ENCODE peak calls at places on chromosomes 4 and X, in nine cellular contexts. One of them, this sample, is unnamed.
A peak's percentile ranks its signal among the peaks of the same experiment; 100 is the strongest.

GRCh38 chrX:29143356-29143755 is 556.1 kb downstream of the IL1RAPL1 start:
- DNase-seq in neural progenitor cell: no peak
- DNase-seq in CD4-positive, CD25-positive, alpha-beta regulatory T cell: no peak
- DNase-seq in K562: no peak
- DNase-seq in SJSA1: no peak
- DNase-seq in fibroblast of lung: peak; percentile 60
- DNase-seq in CD4-positive, alpha-beta memory T cell: no peak
- DNase-seq in A549: no peak
- DNase-seq in thyroid gland: no peak
- DNase-seq in this sample: no peak

GRCh38 chr4:89305712-89306437 is 1.7 kb downstream of the GPRIN3 start:
- DNase-seq in neural progenitor cell: no peak
- DNase-seq in CD4-positive, CD25-positive, alpha-beta regulatory T cell: no peak
- DNase-seq in K562: no peak
- DNase-seq in SJSA1: no peak
- DNase-seq in fibroblast of lung: peak; percentile 56
- DNase-seq in CD4-positive, alpha-beta memory T cell: no peak
- DNase-seq in A549: peak; percentile 71
- DNase-seq in thyroid gland: no peak
- DNase-seq in this sample: no peak

GRCh38 chr4:55762815-55763214 is 56.8 kb upstream of the EXOC1L start:
- DNase-seq in neural progenitor cell: peak; percentile 75
- DNase-seq in CD4-positive, CD25-positive, alpha-beta regulatory T cell: no peak
- DNase-seq in K562: no peak
- DNase-seq in SJSA1: no peak
- DNase-seq in fibroblast of lung: peak; percentile 7
- DNase-seq in CD4-positive, alpha-beta memory T cell: no peak
- DNase-seq in A549: no peak
- DNase-seq in thyroid gland: no peak
- DNase-seq in this sample: no peak

GRCh38 chrX:129842510-129843208 is 1.0 kb downstream of the ZDHHC9 start:
- DNase-seq in neural progenitor cell: peak; percentile 14
- DNase-seq in CD4-positive, CD25-positive, alpha-beta regulatory T cell: no peak
- DNase-seq in K562: no peak
- DNase-seq in SJSA1: no peak
- DNase-seq in fibroblast of lung: peak; percentile 55
- DNase-seq in CD4-positive, alpha-beta memory T cell: no peak
- DNase-seq in A549: peak; percentile 12
- DNase-seq in thyroid gland: peak; percentile 29
- DNase-seq in this sample: no peak

GRCh38 chrX:97159916-97160800 is 276.4 kb downstream of the RPA4 start:
- DNase-seq in neural progenitor cell: peak; percentile 55
- DNase-seq in CD4-positive, CD25-positive, alpha-beta regulatory T cell: no peak
- DNase-seq in K562: no peak
- DNase-seq in SJSA1: no peak
- DNase-seq in fibroblast of lung: no peak
- DNase-seq in CD4-positive, alpha-beta memory T cell: no peak
- DNase-seq in A549: peak; percentile 67
- DNase-seq in thyroid gland: no peak
- DNase-seq in this sample: peak; percentile 1

GRCh38 chr4:665751-666435 is 8.2 kb downstream of the ATP5ME start:
- DNase-seq in neural progenitor cell: no peak
- DNase-seq in CD4-positive, CD25-positive, alpha-beta regulatory T cell: no peak
- DNase-seq in K562: no peak
- DNase-seq in SJSA1: no peak
- DNase-seq in fibroblast of lung: no peak
- DNase-seq in CD4-positive, alpha-beta memory T cell: no peak
- DNase-seq in A549: no peak
- DNase-seq in thyroid gland: peak; percentile 2
- DNase-seq in this sample: peak; percentile 24

GRCh38 chr4:89800527-89801103 is 36.3 kb downstream of the SNCA start:
- DNase-seq in neural progenitor cell: peak; percentile 33
- DNase-seq in CD4-positive, CD25-positive, alpha-beta regulatory T cell: no peak
- DNase-seq in K562: no peak
- DNase-seq in SJSA1: no peak
- DNase-seq in fibroblast of lung: peak; percentile 85
- DNase-seq in CD4-positive, alpha-beta memory T cell: no peak
- DNase-seq in A549: no peak
- DNase-seq in thyroid gland: no peak
- DNase-seq in this sample: peak; percentile 62

GRCh38 chr4:6463311-6464289 is 8.8 kb downstream of the PPP2R2C start:
- DNase-seq in neural progenitor cell: peak; percentile 28
- DNase-seq in CD4-positive, CD25-positive, alpha-beta regulatory T cell: no peak
- DNase-seq in K562: no peak
- DNase-seq in SJSA1: peak; percentile 16
- DNase-seq in fibroblast of lung: no peak
- DNase-seq in CD4-positive, alpha-beta memory T cell: no peak
- DNase-seq in A549: no peak
- DNase-seq in thyroid gland: no peak
- DNase-seq in this sample: no peak

GRCh38 chrX:115533485-115533884 is 27.5 kb upstream of the PLS3 start:
- DNase-seq in neural progenitor cell: no peak
- DNase-seq in CD4-positive, CD25-positive, alpha-beta regulatory T cell: no peak
- DNase-seq in K562: no peak
- DNase-seq in SJSA1: no peak
- DNase-seq in fibroblast of lung: no peak
- DNase-seq in CD4-positive, alpha-beta memory T cell: no peak
- DNase-seq in A549: no peak
- DNase-seq in thyroid gland: no peak
- DNase-seq in this sample: no peak

GRCh38 chr4:120964596-120964995 is 42.1 kb upstream of the PRDM5 start:
- DNase-seq in neural progenitor cell: peak; percentile 83
- DNase-seq in CD4-positive, CD25-positive, alpha-beta regulatory T cell: no peak
- DNase-seq in K562: no peak
- DNase-seq in SJSA1: no peak
- DNase-seq in fibroblast of lung: no peak
- DNase-seq in CD4-positive, alpha-beta memory T cell: no peak
- DNase-seq in A549: no peak
- DNase-seq in thyroid gland: no peak
- DNase-seq in this sample: no peak

GRCh38 chr4:150415213-150415612 is 166.7 kb upstream of the MAB21L2 start:
- DNase-seq in neural progenitor cell: no peak
- DNase-seq in CD4-positive, CD25-positive, alpha-beta regulatory T cell: no peak
- DNase-seq in K562: no peak
- DNase-seq in SJSA1: no peak
- DNase-seq in fibroblast of lung: peak; percentile 25
- DNase-seq in CD4-positive, alpha-beta memory T cell: no peak
- DNase-seq in A549: no peak
- DNase-seq in thyroid gland: no peak
- DNase-seq in this sample: no peak

GRCh38 chr4:6701371-6701770 is 7.7 kb downstream of the S100P start:
- DNase-seq in neural progenitor cell: peak; percentile 39
- DNase-seq in CD4-positive, CD25-positive, alpha-beta regulatory T cell: peak; percentile 18
- DNase-seq in K562: peak; percentile 38
- DNase-seq in SJSA1: no peak
- DNase-seq in fibroblast of lung: no peak
- DNase-seq in CD4-positive, alpha-beta memory T cell: peak; percentile 47
- DNase-seq in A549: peak; percentile 32
- DNase-seq in thyroid gland: no peak
- DNase-seq in this sample: no peak

DNA sequence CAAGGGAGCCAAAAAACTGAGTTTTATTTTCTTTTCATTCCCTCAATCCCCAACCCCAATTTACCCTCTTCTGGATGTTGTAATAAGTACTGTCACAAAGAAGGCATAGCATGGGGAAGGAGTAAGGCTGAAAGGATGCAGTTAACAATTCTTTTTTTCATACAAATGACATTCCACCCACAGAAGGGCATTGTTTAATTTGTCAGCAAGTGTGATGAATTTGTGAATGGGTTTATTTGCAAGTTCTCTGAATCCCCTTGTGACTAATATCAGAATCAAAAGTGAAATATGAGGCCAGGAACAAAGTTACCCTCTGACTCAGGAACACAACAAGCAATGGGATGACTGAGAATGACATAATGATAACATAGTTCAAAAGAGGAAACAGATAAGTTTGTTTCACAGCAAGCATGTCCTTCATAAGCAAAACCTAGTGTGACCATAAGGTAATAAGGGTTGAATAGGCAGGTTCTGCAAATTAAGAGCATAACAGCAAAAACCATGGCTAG is 2.1 kb downstream of the GEMIN8 start:
- DNase-seq in neural progenitor cell: no peak
- DNase-seq in CD4-positive, CD25-positive, alpha-beta regulatory T cell: no peak
- DNase-seq in K562: peak; percentile 9
- DNase-seq in SJSA1: no peak
- DNase-seq in fibroblast of lung: peak; percentile 88
- DNase-seq in CD4-positive, alpha-beta memory T cell: no peak
- DNase-seq in A549: peak; percentile 22
- DNase-seq in thyroid gland: no peak
- DNase-seq in this sample: no peak
- H3K27ac ChIP-seq in neural progenitor cell: no peak overlapping the region
- H3K27ac ChIP-seq in CD4-positive, CD25-positive, alpha-beta regulatory T cell: peak overlapping the region; percentile 33
- H3K27ac ChIP-seq in K562: peak overlapping the region; percentile 53
- H3K27ac ChIP-seq in SJSA1: peak overlapping the region; percentile 81
- H3K27ac ChIP-seq in fibroblast of lung: no peak overlapping the region
- H3K27ac ChIP-seq in CD4-positive, alpha-beta memory T cell: peak overlapping the region; percentile 88
- H3K27ac ChIP-seq in A549: no peak overlapping the region
- H3K27ac ChIP-seq in thyroid gland: no peak overlapping the region
- H3K27ac ChIP-seq in this sample: no peak overlapping the region

DNA sequence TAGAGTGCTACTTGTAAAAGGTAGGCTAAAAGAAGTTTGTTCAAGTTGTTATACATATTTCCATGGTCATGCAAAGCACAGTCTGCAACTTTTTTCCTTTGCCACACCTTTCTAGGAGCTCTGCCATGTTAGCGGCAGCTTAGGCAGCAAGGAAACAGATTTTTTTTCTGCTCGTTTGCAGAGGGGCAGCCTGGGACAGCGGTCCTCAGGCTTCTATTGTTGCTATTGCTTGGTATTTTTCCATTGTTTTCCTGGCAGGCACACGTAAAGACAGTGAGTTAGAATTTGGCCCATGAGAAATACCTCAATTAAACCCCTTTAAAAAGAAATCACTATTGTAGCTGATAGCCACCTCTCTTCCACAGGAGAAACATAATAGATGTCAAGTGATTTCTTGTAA is 391.4 kb downstream of the SH2D1A start:
- DNase-seq in neural progenitor cell: peak; percentile 25
- DNase-seq in CD4-positive, CD25-positive, alpha-beta regulatory T cell: no peak
- DNase-seq in K562: no peak
- DNase-seq in SJSA1: no peak
- DNase-seq in fibroblast of lung: no peak
- DNase-seq in CD4-positive, alpha-beta memory T cell: no peak
- DNase-seq in A549: no peak
- DNase-seq in thyroid gland: no peak
- DNase-seq in this sample: no peak
- H3K4me1 ChIP-seq in neural progenitor cell: peaks cover 15% of the 10 kb centered on the region
- H3K4me1 ChIP-seq in CD4-positive, CD25-positive, alpha-beta regulatory T cell: no peaks in the 10 kb centered on the region
- H3K4me1 ChIP-seq in K562: peaks cover 7% of the 10 kb centered on the region
- H3K4me1 ChIP-seq in SJSA1: no peaks in the 10 kb centered on the region
- H3K4me1 ChIP-seq in fibroblast of lung: no peaks in the 10 kb centered on the region
- H3K4me1 ChIP-seq in CD4-positive, alpha-beta memory T cell: peaks cover 36% of the 10 kb centered on the region
- H3K4me1 ChIP-seq in A549: no peaks in the 10 kb centered on the region
- H3K4me1 ChIP-seq in thyroid gland: no peaks in the 10 kb centered on the region
- H3K4me1 ChIP-seq in this sample: no peaks in the 10 kb centered on the region

GRCh38 chr4:26300314-26301307 is 20.2 kb upstream of the RBPJ start:
- DNase-seq in neural progenitor cell: peak; percentile 41
- DNase-seq in CD4-positive, CD25-positive, alpha-beta regulatory T cell: no peak
- DNase-seq in K562: no peak
- DNase-seq in SJSA1: no peak
- DNase-seq in fibroblast of lung: peak; percentile 40
- DNase-seq in CD4-positive, alpha-beta memory T cell: no peak
- DNase-seq in A549: no peak
- DNase-seq in thyroid gland: no peak
- DNase-seq in this sample: no peak

GRCh38 chr4:26299254-26299882 is 21.4 kb upstream of the RBPJ start:
- DNase-seq in neural progenitor cell: no peak
- DNase-seq in CD4-positive, CD25-positive, alpha-beta regulatory T cell: no peak
- DNase-seq in K562: no peak
- DNase-seq in SJSA1: no peak
- DNase-seq in fibroblast of lung: no peak
- DNase-seq in CD4-positive, alpha-beta memory T cell: no peak
- DNase-seq in A549: no peak
- DNase-seq in thyroid gland: no peak
- DNase-seq in this sample: no peak

GRCh38 chr4:26296514-26296913 is 24.3 kb upstream of the RBPJ start:
- DNase-seq in neural progenitor cell: no peak
- DNase-seq in CD4-positive, CD25-positive, alpha-beta regulatory T cell: no peak
- DNase-seq in K562: no peak
- DNase-seq in SJSA1: no peak
- DNase-seq in fibroblast of lung: no peak
- DNase-seq in CD4-positive, alpha-beta memory T cell: no peak
- DNase-seq in A549: no peak
- DNase-seq in thyroid gland: no peak
- DNase-seq in this sample: no peak

GRCh38 chr4:26297219-26297618 is 23.6 kb upstream of the RBPJ start:
- DNase-seq in neural progenitor cell: no peak
- DNase-seq in CD4-positive, CD25-positive, alpha-beta regulatory T cell: no peak
- DNase-seq in K562: no peak
- DNase-seq in SJSA1: no peak
- DNase-seq in fibroblast of lung: no peak
- DNase-seq in CD4-positive, alpha-beta memory T cell: no peak
- DNase-seq in A549: no peak
- DNase-seq in thyroid gland: no peak
- DNase-seq in this sample: no peak

GRCh38 chr4:26298198-26298950 is 22.4 kb upstream of the RBPJ start:
- DNase-seq in neural progenitor cell: peak; percentile 54
- DNase-seq in CD4-positive, CD25-positive, alpha-beta regulatory T cell: no peak
- DNase-seq in K562: no peak
- DNase-seq in SJSA1: no peak
- DNase-seq in fibroblast of lung: peak; percentile 75
- DNase-seq in CD4-positive, alpha-beta memory T cell: no peak
- DNase-seq in A549: no peak
- DNase-seq in thyroid gland: no peak
- DNase-seq in this sample: peak; percentile 87
- H3K27ac ChIP-seq in neural progenitor cell: peak overlapping the region; percentile 17
- H3K27ac ChIP-seq in CD4-positive, CD25-positive, alpha-beta regulatory T cell: peak overlapping the region; percentile 66
- H3K27ac ChIP-seq in K562: no peak overlapping the region
- H3K27ac ChIP-seq in SJSA1: peak overlapping the region; percentile 83
- H3K27ac ChIP-seq in fibroblast of lung: peak overlapping the region; percentile 50
- H3K27ac ChIP-seq in CD4-positive, alpha-beta memory T cell: no peak overlapping the region
- H3K27ac ChIP-seq in A549: no peak overlapping the region
- H3K27ac ChIP-seq in thyroid gland: no peak overlapping the region
- H3K27ac ChIP-seq in this sample: peak overlapping the region; percentile 77

DNA sequence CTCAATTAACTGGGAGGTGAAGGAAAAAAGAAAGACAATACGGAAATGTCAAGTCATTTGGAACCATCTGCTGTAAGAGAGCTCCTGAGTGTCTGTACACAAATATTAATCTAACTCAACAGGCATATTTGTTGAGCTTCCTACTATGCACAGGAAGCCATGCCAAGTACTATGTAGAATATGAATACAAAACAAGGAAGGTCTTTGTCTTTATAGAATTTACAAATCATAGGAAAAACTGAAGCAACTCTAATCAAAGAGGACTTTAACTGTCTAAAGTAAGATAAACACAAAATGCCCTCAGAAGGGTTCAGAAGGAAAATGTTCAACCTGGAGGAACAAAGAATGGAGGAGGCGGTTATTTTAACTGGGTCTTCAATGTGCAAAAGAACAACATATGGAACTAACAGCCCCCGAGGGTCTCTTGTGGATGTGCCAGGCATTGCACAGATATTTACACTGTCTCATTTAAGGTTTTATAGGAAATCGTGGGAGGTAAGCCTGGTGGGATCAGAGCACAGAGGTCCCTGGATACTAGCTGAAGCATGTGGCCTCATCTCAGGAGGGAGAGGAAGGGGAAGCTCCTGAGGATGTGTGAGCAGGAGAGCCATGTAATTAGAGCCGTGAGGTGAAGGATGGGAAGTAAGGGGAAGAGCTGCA is 5.8 kb downstream of the FAM114A1 start:
- DNase-seq in neural progenitor cell: no peak
- DNase-seq in CD4-positive, CD25-positive, alpha-beta regulatory T cell: no peak
- DNase-seq in K562: no peak
- DNase-seq in SJSA1: no peak
- DNase-seq in fibroblast of lung: no peak
- DNase-seq in CD4-positive, alpha-beta memory T cell: no peak
- DNase-seq in A549: no peak
- DNase-seq in thyroid gland: no peak
- DNase-seq in this sample: no peak
- H3K4me1 ChIP-seq in neural progenitor cell: no peaks in the 10 kb centered on the region
- H3K4me1 ChIP-seq in CD4-positive, CD25-positive, alpha-beta regulatory T cell: no peaks in the 10 kb centered on the region
- H3K4me1 ChIP-seq in K562: peaks cover 2% of the 10 kb centered on the region
- H3K4me1 ChIP-seq in SJSA1: peaks cover 30% of the 10 kb centered on the region
- H3K4me1 ChIP-seq in fibroblast of lung: peaks cover 17% of the 10 kb centered on the region
- H3K4me1 ChIP-seq in CD4-positive, alpha-beta memory T cell: no peaks in the 10 kb centered on the region
- H3K4me1 ChIP-seq in A549: peaks cover 25% of the 10 kb centered on the region
- H3K4me1 ChIP-seq in thyroid gland: peaks cover 21% of the 10 kb centered on the region
- H3K4me1 ChIP-seq in this sample: peaks cover 6% of the 10 kb centered on the region

This sample was measured in SJCRH30.